ENCODE peak calls at places on chromosomes 16 and 17, in nine cellular contexts. Q, C, V, I, S, T, M, O and B are unnamed samples.

GRCh38 chr16:19609359-19609758 is 53.9 kb downstream of the VPS35L start:
- DNase-seq in Q (no peak), C (no peak), V (no peak), I (no peak), S (no peak), T (no peak), M (no peak), O (no peak), B (no peak)

GRCh38 chr16:68299571-68300453 is 10.9 kb downstream of the SLC7A6OS start:
- DNase-seq in Q (no peak), C (no peak), V (no peak), I (no peak), S (no peak), T (peak), M (no peak), O (no peak), B (no peak)

GRCh38 chr16:56977256-56977655 is 12.1 kb upstream of the NLRC5 start:
- DNase-seq in Q (no peak), C (no peak), V (no peak), I (no peak), S (no peak), T (no peak), M (no peak), O (no peak), B (no peak)

GRCh38 chr17:44079877-44080821 is 9.6 kb downstream of the G6PC3 start:
- DNase-seq in Q (no peak), C (no peak), V (no peak), I (no peak), S (no peak), T (no peak), M (no peak), O (no peak), B (no peak)

GRCh38 chr17:61484174-61484573 is 32.0 kb downstream of the TBX4 start:
- DNase-seq in Q (no peak), C (no peak), V (no peak), I (no peak), S (no peak), T (no peak), M (no peak), O (no peak), B (no peak)

GRCh38 chr16:49483651-49484451 is 110.2 kb downstream of the C16orf78 start:
- DNase-seq in Q (no peak), C (no peak), V (no peak), I (no peak), S (peak), T (no peak), M (no peak), O (no peak), B (no peak)

GRCh38 chr16:3094289-3095027 is 4.6 kb downstream of the ZSCAN10 start:
- DNase-seq in Q (peak), C (no peak), V (peak), I (peak), S (no peak), T (peak), M (peak), O (no peak), B (peak)

GRCh38 chr16:57615813-57616212 is 12.6 kb upstream of the ADGRG1 start:
- DNase-seq in Q (no peak), C (no peak), V (no peak), I (no peak), S (no peak), T (no peak), M (no peak), O (no peak), B (no peak)

GRCh38 chr17:35799942-35800341 is 4.5 kb upstream of the MMP28 start:
- DNase-seq in Q (peak), C (no peak), V (no peak), I (peak), S (peak), T (peak), M (no peak), O (no peak), B (no peak)

GRCh38 chr17:15404116-15404730 is 62.8 kb upstream of the TEKT3 start:
- DNase-seq in Q (no peak), C (no peak), V (no peak), I (peak), S (no peak), T (no peak), M (no peak), O (no peak), B (peak)

GRCh38 chr16:4032768-4033167 is 83.5 kb downstream of the ADCY9 start:
- DNase-seq in Q (no peak), C (no peak), V (peak), I (peak), S (no peak), T (peak), M (no peak), O (no peak), B (no peak)

GRCh38 chr17:8072727-8073461 is 14.6 kb downstream of the ALOX12B start:
- DNase-seq in Q (no peak), C (no peak), V (peak), I (no peak), S (no peak), T (no peak), M (peak), O (peak), B (no peak)

GRCh38 chr16:42069-42457 is 11.3 kb downstream of the POLR3K start:
- DNase-seq in Q (no peak), C (no peak), V (no peak), I (no peak), S (no peak), T (no peak), M (no peak), O (no peak), B (peak)

GRCh38 chr17:36992701-36993100 is 43.9 kb downstream of the AATF start:
- DNase-seq in Q (no peak), C (no peak), V (no peak), I (no peak), S (no peak), T (no peak), M (no peak), O (no peak), B (no peak)

GRCh38 chr17:74682442-74683190 is 30.1 kb downstream of the CD300LF start:
- DNase-seq in Q (no peak), C (no peak), V (no peak), I (no peak), S (no peak), T (no peak), M (no peak), O (no peak), B (no peak)

GRCh38 chr17:35695613-35696012 is 35.8 kb upstream of the RASL10B start:
- DNase-seq in Q (no peak), C (no peak), V (no peak), I (no peak), S (no peak), T (no peak), M (no peak), O (no peak), B (no peak)

GRCh38 chr17:77369544-77369971 is 228.8 kb downstream of the SEC14L1 start:
- DNase-seq in Q (no peak), C (no peak), V (no peak), I (no peak), S (no peak), T (no peak), M (no peak), O (peak), B (no peak)

GRCh38 chr16:8572919-8573724 is 17.2 kb downstream of the TMEM114 start:
- DNase-seq in Q (peak), C (peak), V (no peak), I (peak), S (no peak), T (peak), M (peak), O (peak), B (peak)

GRCh38 chr16:57325458-57325857 is 33.1 kb upstream of the CCL22 start:
- DNase-seq in Q (no peak), C (peak), V (no peak), I (peak), S (no peak), T (no peak), M (no peak), O (no peak), B (peak)

GRCh38 chr17:42818379-42818778 is 5.7 kb downstream of the BECN1 start:
- DNase-seq in Q (no peak), C (no peak), V (no peak), I (no peak), S (no peak), T (no peak), M (no peak), O (no peak), B (peak)

GRCh38 chr17:64638552-64639198 is 23.4 kb downstream of the SMURF2 start:
- DNase-seq in Q (no peak), C (peak), V (no peak), I (no peak), S (no peak), T (no peak), M (no peak), O (no peak), B (peak)

GRCh38 chr16:4660454-4661007 is 32.8 kb upstream of the NUDT16L1 start:
- DNase-seq in Q (no peak), C (peak), V (peak), I (peak), S (no peak), T (peak), M (no peak), O (peak), B (peak)

GRCh38 chr16:11639925-11640899 is 28.0 kb upstream of the SNN start:
- DNase-seq in Q (peak), C (peak), V (no peak), I (peak), S (peak), T (peak), M (peak), O (peak), B (peak)

GRCh38 chr17:2068589-2069051 is 13.7 kb downstream of the HIC1 start:
- DNase-seq in Q (peak), C (no peak), V (no peak), I (no peak), S (no peak), T (peak), M (no peak), O (no peak), B (peak)

GRCh38 chr16:66342294-66342900 is 24.1 kb upstream of the CDH5 start:
- DNase-seq in Q (no peak), C (no peak), V (peak), I (no peak), S (no peak), T (no peak), M (peak), O (peak), B (peak)

GRCh38 chr17:56793506-56793905 is 40.2 kb downstream of the C17orf67 start:
- DNase-seq in Q (no peak), C (no peak), V (no peak), I (no peak), S (peak), T (no peak), M (no peak), O (no peak), B (no peak)

GRCh38 chr17:68771867-68772515 is 170.8 kb upstream of the FAM20A start:
- DNase-seq in Q (peak), C (peak), V (no peak), I (peak), S (no peak), T (peak), M (peak), O (no peak), B (peak)

GRCh38 chr17:59487161-59487873 is 78.1 kb upstream of the DHX40 start:
- DNase-seq in Q (no peak), C (no peak), V (no peak), I (no peak), S (no peak), T (no peak), M (no peak), O (no peak), B (peak)
- TF ChIP-seq CTCF in Q (no peak), C (no peak), V (no peak), I (no peak), S (no peak), T (no peak), M (no peak), O (no peak), B (no peak)

GRCh38 chr17:72661093-72661944 is 431.2 kb downstream of the SLC39A11 start:
- DNase-seq in Q (no peak), C (no peak), V (no peak), I (no peak), S (no peak), T (peak), M (no peak), O (no peak), B (no peak)
- TF ChIP-seq CTCF in Q (peak), C (peak), V (no peak), I (peak), S (no peak), T (peak), M (peak), O (peak), B (peak)

GRCh38 chr17:82662711-82663261 is 14.5 kb upstream of the WDR45B start:
- DNase-seq in Q (no peak), C (no peak), V (no peak), I (no peak), S (no peak), T (no peak), M (no peak), O (no peak), B (no peak)
- TF ChIP-seq CTCF in Q (no peak), C (no peak), V (no peak), I (no peak), S (no peak), T (no peak), M (no peak), O (no peak), B (no peak)

DNA sequence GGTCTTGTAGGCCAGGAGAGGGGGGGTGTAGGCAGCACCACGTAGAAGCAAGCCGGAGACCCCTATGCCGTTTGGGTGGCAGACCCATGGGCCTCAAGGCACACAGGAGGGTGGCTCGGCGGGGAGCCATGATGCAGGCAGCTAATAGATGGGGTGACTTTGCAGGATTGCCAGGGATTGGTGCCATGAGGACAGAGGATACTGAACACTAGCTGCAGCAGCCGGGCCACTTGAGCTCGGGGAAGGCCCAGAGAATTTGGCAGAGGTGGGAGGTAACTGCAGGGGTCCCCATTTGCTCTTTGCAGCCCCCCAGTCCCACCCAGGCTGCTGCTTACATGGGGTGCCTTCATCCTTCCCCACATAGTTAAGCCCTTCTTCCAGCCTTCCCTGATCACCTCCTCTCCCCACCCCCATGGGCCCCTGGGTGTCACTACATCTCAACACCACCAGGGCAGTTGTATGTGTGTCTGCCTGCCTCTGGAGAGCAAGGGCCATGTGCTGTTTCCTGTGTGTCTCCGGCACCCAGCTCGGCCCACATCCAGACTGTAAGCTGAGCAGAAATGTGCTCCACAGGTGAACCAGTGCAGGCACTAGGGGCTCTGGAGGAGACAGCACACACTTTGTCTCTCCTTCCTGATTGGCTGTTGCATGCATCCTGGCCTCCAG is 52.1 kb downstream of the SREBF1 start:
- DNase-seq in Q (no peak), C (no peak), V (peak), I (no peak), S (no peak), T (no peak), M (peak), O (no peak), B (no peak)
- TF ChIP-seq CTCF in Q (peak), C (peak), V (peak), I (peak), S (peak), T (no peak), M (peak), O (no peak), B (no peak)

GRCh38 chr17:78971764-78972506 is 7.8 kb downstream of the LGALS3BP start:
- DNase-seq in Q (no peak), C (no peak), V (no peak), I (no peak), S (no peak), T (no peak), M (no peak), O (no peak), B (no peak)
- TF ChIP-seq CTCF in Q (no peak), C (no peak), V (no peak), I (no peak), S (no peak), T (no peak), M (no peak), O (no peak), B (no peak)

GRCh38 chr16:24700549-24701392 is 28.7 kb upstream of the TNRC6A start:
- DNase-seq in Q (peak), C (peak), V (no peak), I (peak), S (peak), T (peak), M (no peak), O (no peak), B (peak)
- TF ChIP-seq CTCF in Q (peak), C (peak), V (no peak), I (peak), S (peak), T (peak), M (no peak), O (no peak), B (peak)

DNA sequence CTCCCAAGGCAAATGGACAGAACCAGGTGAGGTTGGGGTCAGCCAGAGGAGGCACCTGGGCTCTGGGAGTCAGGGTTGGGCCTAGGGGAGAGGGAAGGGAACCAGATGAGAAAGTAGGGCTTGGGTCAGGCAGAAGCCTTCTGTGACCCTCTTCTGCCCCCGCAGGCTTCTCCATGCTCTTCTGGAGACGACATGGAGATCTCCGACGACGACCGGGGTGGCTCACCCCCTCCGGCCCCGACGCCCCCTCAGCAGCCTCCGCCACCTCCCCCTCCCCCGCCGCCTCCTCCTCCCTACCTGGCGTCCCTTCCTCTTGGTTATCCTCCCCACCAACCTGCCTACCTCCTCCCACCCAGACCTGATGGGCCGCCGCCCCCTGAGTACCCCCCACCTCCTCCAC is 7.9 kb downstream of the SETD1A start:
- DNase-seq in Q (no peak), C (no peak), V (no peak), I (no peak), S (no peak), T (no peak), M (no peak), O (no peak), B (no peak)
- TF ChIP-seq CTCF in Q (no peak), C (no peak), V (no peak), I (no peak), S (no peak), T (no peak), M (no peak), O (no peak), B (no peak)